ENCODE peak calls at places on chromosomes 7 and 10, in ten cellular contexts. M is CD4-positive, alpha-beta memory T cell; U is heart right ventricle; S is fibroblast of lung; R is neural progenitor cell; F is transverse colon; T is CD8-positive, alpha-beta memory T cell; Q is aorta; E is small intestine; D is esophagus squamous epithelium. N is an unnamed sample. For H3K36me3, H3K27me3 and H3K4me1, the result is how much of the 10 kb centered on the place peaks cover.

GRCh38 chr10:44576715-44577191 is 191.9 kb upstream of the CXCL12 start:
- DNase-seq in Q (no peak), D (no peak), S (peak), M (peak), T (no peak), R (no peak), E (no peak), F (no peak), U (peak), N (no peak)

GRCh38 chr10:82267465-82267864 is 392.5 kb downstream of the NRG3 start:
- DNase-seq in T (no peak), F (no peak), M (no peak), R (no peak), S (no peak), E (no peak), D (no peak), Q (no peak), U (no peak), N (no peak)

GRCh38 chr7:98681951-98682350 is 64.9 kb downstream of the NPTX2 start:
- DNase-seq in S (no peak), M (no peak), T (no peak), D (no peak), U (no peak), F (no peak), E (no peak), Q (no peak), R (no peak), N (no peak)

GRCh38 chr7:55111007-55111406 is 92.2 kb downstream of the EGFR start:
- DNase-seq in R (no peak), F (no peak), U (no peak), M (no peak), E (no peak), T (no peak), S (peak), D (no peak), Q (no peak), N (no peak)

GRCh38 chr10:1137499-1138163 is 81.4 kb downstream of the WDR37 start:
- DNase-seq in Q (no peak), S (no peak), T (no peak), U (no peak), F (no peak), M (no peak), R (no peak), D (no peak), E (no peak), N (no peak)

GRCh38 chr10:61217851-61218565 is 235.2 kb downstream of the TMEM26 start:
- DNase-seq in D (no peak), U (no peak), T (no peak), S (no peak), Q (no peak), E (no peak), M (no peak), R (no peak), F (no peak), N (no peak)

GRCh38 chr10:32981760-32982159 is 23.7 kb upstream of the ITGB1 start:
- DNase-seq in S (peak), Q (no peak), F (peak), U (peak), D (no peak), E (peak), T (no peak), M (peak), R (no peak), N (no peak)

GRCh38 chr7:126302639-126303038 is 950.1 kb downstream of the GRM8 start:
- DNase-seq in E (no peak), Q (no peak), S (no peak), U (no peak), F (no peak), R (no peak), M (no peak), D (no peak), T (no peak), N (no peak)

GRCh38 chr10:117972168-117972822 is 74.4 kb downstream of the RAB11FIP2 start:
- DNase-seq in T (no peak), S (no peak), E (no peak), M (no peak), D (no peak), U (no peak), Q (no peak), F (no peak), R (no peak), N (no peak)

GRCh38 chr7:144391823-144392255 is 11.7 kb downstream of the NOBOX start:
- DNase-seq in U (no peak), R (peak), Q (no peak), D (no peak), T (no peak), S (peak), E (peak), F (no peak), M (peak), N (peak)

GRCh38 chr7:27677912-27678612 is 15.4 kb upstream of the HIBADH start:
- DNase-seq in S (peak), T (no peak), D (no peak), E (peak), U (no peak), F (peak), R (no peak), Q (no peak), M (no peak), N (no peak)

GRCh38 chr10:131169146-131169545 is 142.4 kb downstream of the TCERG1L start:
- DNase-seq in R (no peak), U (no peak), E (no peak), F (no peak), D (no peak), M (no peak), T (no peak), S (no peak), Q (no peak), N (no peak)

GRCh38 chr10:131166486-131166885 is 145.0 kb downstream of the TCERG1L start:
- DNase-seq in Q (no peak), S (no peak), F (no peak), R (no peak), E (no peak), U (no peak), M (no peak), T (no peak), D (no peak), N (no peak)

GRCh38 chr10:131168238-131168875 is 143.2 kb downstream of the TCERG1L start:
- DNase-seq in Q (peak), M (no peak), E (no peak), R (no peak), S (no peak), F (no peak), T (no peak), U (no peak), D (no peak), N (no peak)

GRCh38 chr10:131165092-131165491 is 146.4 kb downstream of the TCERG1L start:
- DNase-seq in M (no peak), U (no peak), Q (no peak), S (no peak), E (no peak), T (no peak), F (no peak), D (no peak), R (no peak), N (no peak)

GRCh38 chr10:131167036-131167860 is 144.3 kb downstream of the TCERG1L start:
- DNase-seq in S (no peak), E (no peak), D (no peak), M (no peak), Q (no peak), F (no peak), T (no peak), U (no peak), R (no peak), N (no peak)
- H3K36me3 ChIP-seq in S (under half), E (under half), D (under half), M (under half), Q (under half), F (under half), T (under half), U (under half), R (under half), N (under half)

GRCh38 chr7:6886198-6886597 is 60.1 kb upstream of the CCZ1B start:
- DNase-seq in U (no peak), D (no peak), T (no peak), S (no peak), E (no peak), Q (no peak), F (no peak), R (no peak), M (no peak), N (no peak)
- H3K27me3 ChIP-seq in U (under half), D (under half), T (under half), S (under half), E (under half), Q (under half), F (under half), R (under half), M (under half), N (under half)

GRCh38 chr7:155000795-155001194 is 2.1 kb downstream of the PAXIP1 start:
- DNase-seq in Q (no peak), S (no peak), R (no peak), M (peak), F (peak), D (no peak), U (no peak), T (no peak), E (peak), N (no peak)

GRCh38 chr7:155003215-155003999 is 483 bp upstream of the PAXIP1 start:
- DNase-seq in U (peak), T (peak), M (peak), F (peak), S (peak), D (peak), E (peak), R (peak), Q (peak), N (peak)

GRCh38 chr7:155002411-155003214 is at the start of gene PAXIP1:
- DNase-seq in M (peak), D (no peak), U (peak), F (peak), R (peak), Q (peak), S (no peak), E (peak), T (peak), N (peak)

GRCh38 chr7:154998481-154998880 is 4.4 kb downstream of the PAXIP1 start:
- DNase-seq in Q (no peak), F (no peak), E (no peak), U (no peak), R (no peak), M (no peak), S (no peak), T (no peak), D (no peak), N (no peak)

GRCh38 chr7:155001756-155002410 is 1.0 kb downstream of the PAXIP1 start:
- DNase-seq in M (peak), U (no peak), E (no peak), D (no peak), S (peak), R (no peak), F (no peak), T (no peak), Q (no peak), N (peak)
- H3K4me1 ChIP-seq in M (under half), U (under half), E (under half), D (under half), S (under half), R (under half), F (under half), T (under half), Q (under half), N (under half)

DNA sequence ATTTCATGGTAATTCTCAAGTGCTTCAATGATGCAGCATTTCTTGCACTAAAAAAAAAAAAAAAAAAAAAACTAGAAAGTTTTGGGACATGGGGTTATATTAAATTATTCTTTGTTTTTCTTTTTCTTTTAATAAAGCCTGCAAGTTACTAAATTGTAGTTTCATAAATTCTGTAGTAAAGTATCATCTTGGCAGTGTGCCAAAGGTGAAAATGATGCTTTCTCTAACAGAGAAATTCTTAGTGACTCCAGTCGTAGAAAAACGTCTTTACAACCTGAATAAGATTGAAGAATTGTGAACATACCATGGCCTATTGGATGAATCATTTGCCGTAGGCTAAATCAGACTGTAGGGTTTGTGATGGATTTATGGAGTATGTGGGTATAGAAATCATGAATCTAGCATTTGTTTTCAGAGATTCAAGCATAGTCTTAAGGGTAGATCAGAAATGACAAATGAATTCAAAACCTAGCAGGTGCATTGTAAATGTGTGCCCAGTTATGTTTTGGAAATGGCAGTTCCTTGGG is 27.1 kb downstream of the RBM17 start:
- DNase-seq in Q (no peak), S (no peak), R (no peak), D (no peak), M (no peak), U (no peak), E (no peak), T (no peak), F (no peak), N (no peak)
- H3K36me3 ChIP-seq in Q (under half), S (under half), R (under half), D (half or more), M (under half), U (under half), E (under half), T (under half), F (under half), N (half or more)

GRCh38 chr10:133246236-133246626 is 8.6 kb downstream of the VENTX start:
- DNase-seq in T (no peak), R (no peak), F (no peak), D (no peak), M (no peak), E (no peak), S (no peak), U (no peak), Q (no peak), N (no peak)
- H3K27me3 ChIP-seq in T (under half), R (under half), F (half or more), D (half or more), M (under half), E (under half), S (under half), U (under half), Q (under half), N (under half)

DNA sequence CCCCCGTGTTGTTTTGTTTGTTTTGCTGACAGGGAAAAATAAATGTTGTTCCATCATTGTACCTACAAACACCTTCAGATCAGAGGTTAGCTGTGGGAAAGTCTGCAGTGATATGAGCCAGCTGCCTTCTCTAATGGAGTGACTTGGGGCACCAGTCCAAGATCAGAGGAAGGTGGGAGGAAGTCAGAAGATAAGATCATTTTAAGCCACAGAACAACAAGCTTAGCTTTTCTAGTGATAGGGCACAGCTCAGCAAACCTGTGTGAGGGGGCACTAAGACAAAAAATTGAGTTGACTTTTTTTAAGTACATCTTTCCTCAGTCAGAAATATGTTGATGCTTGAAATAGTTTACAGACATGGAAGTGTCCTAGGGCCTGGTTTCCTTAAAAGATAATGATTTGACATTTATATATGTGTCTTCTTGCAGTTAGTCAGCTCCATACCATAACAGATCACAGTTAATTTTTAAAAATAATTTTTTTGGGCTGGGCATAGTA is 240.3 kb upstream of the KAT6B start:
- DNase-seq in F (no peak), U (no peak), R (no peak), Q (no peak), M (peak), D (no peak), S (peak), T (peak), E (peak), N (no peak)
- H3K4me1 ChIP-seq in F (under half), U (under half), R (under half), Q (under half), M (half or more), D (half or more), S (under half), T (half or more), E (under half), N (under half)

GRCh38 chr10:80323298-80323697 is 33.3 kb downstream of the DYDC1 start:
- DNase-seq in Q (no peak), S (no peak), T (no peak), F (no peak), E (no peak), M (no peak), D (no peak), U (no peak), R (no peak), N (no peak)

GRCh38 chr10:80322158-80322557 is 32.7 kb upstream of the MAT1A start:
- DNase-seq in R (no peak), Q (no peak), F (no peak), S (no peak), D (no peak), E (no peak), U (no peak), M (no peak), T (no peak), N (no peak)

GRCh38 chr10:80324891-80325364 is 31.6 kb downstream of the DYDC1 start:
- DNase-seq in T (no peak), S (no peak), U (no peak), Q (no peak), F (no peak), R (no peak), M (no peak), D (no peak), E (no peak), N (no peak)

GRCh38 chr10:80322711-80323110 is 33.3 kb upstream of the MAT1A start:
- DNase-seq in E (no peak), U (no peak), T (no peak), S (no peak), R (peak), D (no peak), Q (no peak), F (no peak), M (no peak), N (no peak)

DNA sequence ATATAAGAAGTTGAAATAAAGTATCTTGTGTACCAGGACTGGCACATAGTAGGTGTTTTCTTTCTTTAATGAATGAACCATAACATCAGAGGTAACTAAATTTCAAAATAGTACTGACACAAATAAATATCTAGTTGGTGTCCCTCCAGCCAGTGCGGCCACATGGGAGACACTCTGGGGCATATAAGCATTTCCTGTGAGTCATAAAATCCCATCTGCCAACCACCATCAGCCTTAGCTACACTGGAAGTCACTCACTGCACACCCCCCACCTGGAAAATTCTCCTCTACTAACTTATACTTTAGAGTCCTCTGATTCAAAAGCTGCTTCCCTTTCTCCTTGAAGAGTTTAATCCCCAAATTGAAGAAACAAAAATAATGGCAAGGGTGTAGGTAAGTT is 32.5 kb downstream of the DYDC1 start:
- DNase-seq in E (no peak), S (peak), R (no peak), M (no peak), Q (no peak), T (no peak), F (no peak), U (no peak), D (no peak), N (no peak)
- H3K36me3 ChIP-seq in E (under half), S (under half), R (under half), M (under half), Q (under half), T (under half), F (under half), U (under half), D (under half), N (under half)

GRCh38 chr7:76002139-76002538 is 7.7 kb upstream of the TMEM120A start:
- DNase-seq in U (no peak), D (no peak), Q (no peak), R (no peak), M (no peak), F (no peak), T (no peak), E (no peak), S (no peak), N (no peak)
- H3K27me3 ChIP-seq in U (under half), D (under half), Q (under half), R (under half), M (under half), F (under half), T (under half), E (under half), S (under half), N (under half)

DNA sequence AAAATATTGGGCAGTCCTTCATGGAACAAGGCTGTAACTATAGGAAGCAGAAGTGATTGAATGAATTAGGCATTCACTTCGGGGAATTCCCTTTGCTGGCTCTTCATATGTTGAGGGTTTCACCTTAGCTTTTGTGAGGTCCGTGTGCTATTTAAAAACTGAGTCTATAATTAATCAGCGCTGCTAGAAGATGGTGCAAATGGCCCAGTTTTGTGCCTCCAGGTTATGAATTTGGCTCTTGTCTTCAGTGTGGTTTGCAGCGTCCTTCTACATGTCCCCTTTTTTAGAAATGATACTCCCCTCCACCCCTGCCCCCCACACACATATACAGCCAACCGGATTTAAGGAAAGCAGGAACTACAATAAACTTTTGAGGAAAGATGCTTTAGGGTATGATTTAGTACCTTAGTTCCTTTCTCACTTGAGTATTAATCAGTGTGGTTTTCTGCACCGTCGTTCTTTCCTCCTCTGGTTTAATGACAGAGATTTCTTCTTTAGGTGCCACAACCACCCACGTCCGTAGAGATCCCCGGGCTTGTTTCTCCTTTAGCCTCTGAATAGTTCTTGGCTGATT is 110.6 kb upstream of the SAMD8 start:
- DNase-seq in D (no peak), Q (no peak), F (no peak), U (no peak), M (no peak), S (no peak), T (no peak), R (no peak), E (no peak), N (no peak)
- H3K4me1 ChIP-seq in D (under half), Q (under half), F (under half), U (under half), M (under half), S (under half), T (under half), R (under half), E (under half), N (under half)